ENCODE peak calls at places on chromosomes 7 and 10, in six cellular contexts. W, I, B, E, F and J are unnamed samples.
A peak's percentile ranks its signal among the peaks of the same experiment; 100 is the strongest.

GRCh38 chr7:102891693-102892261 is 21.0 kb upstream of the LRRC17 start:
- DNase-seq in B (no peak), E (no peak), W (no peak), F (peak; percentile 11), I (no peak), J (peak; percentile 36)

GRCh38 chr10:81600185-81600584 is 274.8 kb upstream of the NRG3 start:
- DNase-seq in W (no peak), F (no peak), E (no peak), I (no peak), B (no peak), J (no peak)

GRCh38 chr10:23870612-23871011 is 338.3 kb upstream of the KIAA1217 start:
- DNase-seq in I (no peak), B (no peak), W (no peak), E (no peak), F (no peak), J (no peak)

GRCh38 chr7:831596-832291 is 532 bp upstream of the SUN1 start:
- DNase-seq in I (no peak), F (peak; percentile 89), E (no peak), B (no peak), W (no peak), J (no peak)

GRCh38 chr7:64515330-64515729 is 47.5 kb downstream of the ZNF680 start:
- DNase-seq in I (no peak), B (no peak), E (no peak), F (no peak), W (no peak), J (no peak)

GRCh38 chr10:119211625-119212441 is 4.5 kb downstream of the GRK5 start:
- DNase-seq in I (no peak), W (no peak), E (no peak), F (no peak), B (no peak), J (no peak)

GRCh38 chr10:71429929-71430328 is 33.2 kb downstream of the CDH23 start:
- DNase-seq in E (peak; percentile 35), W (no peak), I (peak; percentile 28), F (no peak), B (no peak), J (no peak)

GRCh38 chr10:42875388-42875755 is 92.8 kb downstream of the BMS1 start:
- DNase-seq in F (no peak), E (no peak), B (no peak), I (no peak), W (no peak), J (no peak)

GRCh38 chr10:77922551-77923179 is 3.9 kb downstream of the DLG5 start:
- DNase-seq in I (no peak), W (no peak), B (no peak), E (no peak), F (no peak), J (no peak)

GRCh38 chr10:33306126-33306525 is 28.3 kb downstream of the NRP1 start:
- DNase-seq in E (no peak), B (no peak), F (no peak), W (no peak), I (no peak), J (no peak)

GRCh38 chr7:33193308-33193864 is 64.0 kb downstream of the BBS9 start:
- DNase-seq in I (no peak), E (no peak), W (no peak), B (no peak), F (no peak), J (no peak)

GRCh38 chr7:82405291-82405690 is 38.3 kb downstream of the CACNA2D1 start:
- DNase-seq in I (no peak), F (no peak), E (no peak), W (no peak), B (no peak), J (no peak)

GRCh38 chr10:79445217-79445707 is at the start of gene ZCCHC24:
- DNase-seq in B (no peak), F (peak; percentile 37), W (no peak), E (no peak), I (peak; percentile 63), J (no peak)

GRCh38 chr10:29646238-29646902 is 11.6 kb upstream of the SVIL start:
- DNase-seq in B (peak; percentile 28), F (no peak), W (no peak), I (no peak), E (no peak), J (no peak)

GRCh38 chr10:97596101-97597055 is 6.9 kb downstream of the C10orf62 start:
- DNase-seq in W (no peak), I (no peak), E (no peak), B (peak; percentile 8), F (no peak), J (peak; percentile 31)

GRCh38 chr10:70592746-70593512 is 9.6 kb downstream of the PRF1 start:
- DNase-seq in F (no peak), W (no peak), B (no peak), I (no peak), E (no peak), J (no peak)

GRCh38 chr7:108497082-108497725 is 28.7 kb downstream of the PNPLA8 start:
- DNase-seq in B (no peak), I (no peak), F (peak; percentile 79), E (no peak), W (no peak), J (no peak)

GRCh38 chr10:29314726-29315125 is 25.9 kb downstream of the LYZL1 start:
- DNase-seq in B (no peak), F (no peak), W (no peak), I (no peak), E (no peak), J (no peak)

GRCh38 chr7:150448789-150449147 is 1.7 kb upstream of the GIMAP8 start:
- DNase-seq in F (peak; percentile 91), W (peak; percentile 42), I (peak; percentile 78), B (peak; percentile 38), E (peak; percentile 82), J (peak; percentile 37)

GRCh38 chr10:109456566-109457361 is 466.5 kb downstream of the XPNPEP1 start:
- DNase-seq in I (peak; percentile 49), B (no peak), F (no peak), E (no peak), W (no peak), J (no peak)

GRCh38 chr7:26508481-26508880 is 216.8 kb downstream of the SNX10 start:
- DNase-seq in E (no peak), B (no peak), W (no peak), I (no peak), F (no peak), J (no peak)

GRCh38 chr7:98202367-98203195 is 8.7 kb upstream of the BHLHA15 start:
- DNase-seq in W (no peak), F (no peak), B (no peak), I (peak; percentile 14), E (no peak), J (no peak)

GRCh38 chr10:46546591-46547330 is 9.7 kb downstream of the GPRIN2 start:
- DNase-seq in I (peak; percentile 38), E (peak; percentile 61), F (no peak), B (no peak), W (no peak), J (no peak)

GRCh38 chr7:43905209-43905946 is 1.0 kb downstream of the URGCP start:
- DNase-seq in F (peak; percentile 73), B (no peak), I (no peak), W (no peak), E (no peak), J (no peak)

GRCh38 chr10:113563306-113564088 is 10.6 kb downstream of the HABP2 start:
- DNase-seq in W (peak; percentile 21), I (peak; percentile 90), B (no peak), E (peak; percentile 87), F (peak; percentile 77), J (peak; percentile 64)

GRCh38 chr10:1294748-1295147 is 238.6 kb downstream of the WDR37 start:
- DNase-seq in W (no peak), I (no peak), B (no peak), E (no peak), F (no peak), J (no peak)

GRCh38 chr10:20890009-20890408 is 7.1 kb downstream of the NEBL start:
- DNase-seq in W (no peak), E (no peak), B (no peak), I (no peak), F (no peak), J (no peak)